ENCODE peak calls at places on chromosomes 5 and 9, in eight cellular contexts. G is NCI-H460; I is frontal cortex; Y is T-helper 17 cell; V is BE2C; Q is CD8-positive, alpha-beta T cell; N is stimulated activated CD8-positive, alpha-beta memory T cell treated with anti-CD3 and anti-CD28 coated beads, Interleukin-15, amount 100 ng/mL, for 1 hour; J is SW480. O is an unnamed sample.

GRCh38 chr5:56328753-56329560 is 95.8 kb upstream of the ANKRD55 start:
- DNase-seq in N (no peak), Q (no peak), Y (peak; percentile 10), G (no peak), V (no peak), J (peak; percentile 89), I (no peak), O (peak; percentile 80)

GRCh38 chr9:113803811-113804589 is 72.1 kb upstream of the ZNF618 start:
- DNase-seq in V (no peak), J (no peak), N (no peak), Y (no peak), I (no peak), G (no peak), Q (no peak), O (no peak)

GRCh38 chr5:108409781-108410180 is 27.9 kb upstream of the FBXL17 start:
- DNase-seq in Q (no peak), Y (no peak), J (no peak), G (no peak), V (no peak), N (no peak), I (no peak), O (no peak)

GRCh38 chr9:98867434-98868168 is 60.1 kb downstream of the GALNT12 start:
- DNase-seq in Q (no peak), V (no peak), J (peak; percentile 82), Y (no peak), N (no peak), I (no peak), G (peak; percentile 72), O (peak; percentile 11)

GRCh38 chr5:13325765-13326164 is 618.7 kb downstream of the DNAH5 start:
- DNase-seq in N (no peak), J (no peak), V (no peak), Q (no peak), G (no peak), Y (no peak), I (no peak), O (no peak)

GRCh38 chr5:66074891-66075290 is 69.2 kb upstream of the SREK1 start:
- DNase-seq in Y (no peak), G (no peak), J (no peak), V (peak; percentile 20), Q (no peak), N (no peak), I (no peak), O (no peak)

GRCh38 chr5:124783794-124784193 is 37.4 kb upstream of the ZNF608 start:
- DNase-seq in V (no peak), G (no peak), Q (no peak), N (no peak), I (no peak), J (no peak), Y (no peak), O (no peak)

GRCh38 chr9:122347348-122348287 is 23.2 kb upstream of the PTGS1 start:
- DNase-seq in V (no peak), Y (no peak), J (peak; percentile 42), I (no peak), G (no peak), N (no peak), Q (no peak), O (no peak)

GRCh38 chr5:114377946-114378345 is 16.1 kb downstream of the KCNN2 start:
- DNase-seq in I (no peak), N (no peak), Y (no peak), G (no peak), V (no peak), J (no peak), Q (no peak), O (no peak)

GRCh38 chr9:75086443-75087278 is 1.3 kb downstream of the NMRK1 start:
- DNase-seq in I (no peak), Y (no peak), Q (no peak), G (no peak), V (no peak), J (no peak), N (no peak), O (no peak)